ENCODE peak calls at places on chromosomes 3 and 15, in six cellular contexts. Q is neural progenitor cell, Z is GM23338, J is pancreas, E is GM12865, H is fibroblast of lung. P is an unnamed sample.

GRCh38 chr3:39362812-39363211 is 20.4 kb upstream of the SLC25A38 start:
- DNase-seq in J (no peak), Z (no peak), H (no peak), Q (no peak), E (no peak), P (peak)

GRCh38 chr15:36755341-36755740 is 175.9 kb downstream of the CDIN1 start:
- DNase-seq in E (no peak), J (no peak), Q (no peak), Z (no peak), H (no peak), P (no peak)

GRCh38 chr3:179286331-179286730 is 35.4 kb upstream of the KCNMB3 start:
- DNase-seq in J (no peak), Q (no peak), E (no peak), Z (no peak), H (no peak), P (no peak)

GRCh38 chr3:1499694-1500093 is 406.9 kb downstream of the CNTN6 start:
- DNase-seq in E (no peak), Q (no peak), Z (no peak), J (no peak), H (no peak), P (no peak)

GRCh38 chr15:41780266-41780665 is 6.0 kb downstream of the MAPKBP1 start:
- DNase-seq in Q (no peak), H (no peak), Z (no peak), E (no peak), J (no peak), P (no peak)

GRCh38 chr15:38389924-38390542 is 63.9 kb upstream of the FAM98B start:
- DNase-seq in J (peak), Z (peak), H (peak), E (peak), Q (peak), P (peak)

GRCh38 chr3:30112904-30113484 is 493.4 kb upstream of the TGFBR2 start:
- DNase-seq in Q (peak), H (peak), Z (peak), E (peak), J (no peak), P (peak)

GRCh38 chr3:49725906-49726681 is 2.3 kb upstream of the GMPPB start:
- DNase-seq in H (no peak), J (no peak), Q (no peak), Z (no peak), E (no peak), P (no peak)

GRCh38 chr3:11464356-11464755 is 179.4 kb downstream of the VGLL4 start:
- DNase-seq in Q (no peak), H (no peak), Z (no peak), E (no peak), J (no peak), P (no peak)

GRCh38 chr3:49135499-49135898 is 2.6 kb upstream of the LAMB2 start:
- DNase-seq in E (no peak), J (no peak), H (no peak), Q (no peak), Z (no peak), P (no peak)

GRCh38 chr3:101623656-101624055 is 49.7 kb downstream of the PCNP start:
- DNase-seq in H (no peak), Z (no peak), Q (no peak), E (no peak), J (no peak), P (no peak)

GRCh38 chr3:82133070-82133606 is 371.7 kb upstream of the GBE1 start:
- DNase-seq in H (peak), Z (peak), Q (peak), E (peak), J (peak), P (peak)

GRCh38 chr15:29819979-29820801 is 2.1 kb downstream of the TJP1 start:
- DNase-seq in Q (no peak), E (no peak), Z (no peak), H (no peak), J (no peak), P (no peak)
- H3K4me3 ChIP-seq in Q (peak), E (no peak), Z (peak), H (peak), J (peak), P (peak)

GRCh38 chr15:39578851-39579486 is 1.9 kb upstream of the THBS1 start:
- DNase-seq in Z (peak), H (peak), E (no peak), J (no peak), Q (peak), P (no peak)
- TF ChIP-seq CTCF in Z (peak), H (peak), E (no peak), J (no peak), Q (no peak), P (no peak)

DNA sequence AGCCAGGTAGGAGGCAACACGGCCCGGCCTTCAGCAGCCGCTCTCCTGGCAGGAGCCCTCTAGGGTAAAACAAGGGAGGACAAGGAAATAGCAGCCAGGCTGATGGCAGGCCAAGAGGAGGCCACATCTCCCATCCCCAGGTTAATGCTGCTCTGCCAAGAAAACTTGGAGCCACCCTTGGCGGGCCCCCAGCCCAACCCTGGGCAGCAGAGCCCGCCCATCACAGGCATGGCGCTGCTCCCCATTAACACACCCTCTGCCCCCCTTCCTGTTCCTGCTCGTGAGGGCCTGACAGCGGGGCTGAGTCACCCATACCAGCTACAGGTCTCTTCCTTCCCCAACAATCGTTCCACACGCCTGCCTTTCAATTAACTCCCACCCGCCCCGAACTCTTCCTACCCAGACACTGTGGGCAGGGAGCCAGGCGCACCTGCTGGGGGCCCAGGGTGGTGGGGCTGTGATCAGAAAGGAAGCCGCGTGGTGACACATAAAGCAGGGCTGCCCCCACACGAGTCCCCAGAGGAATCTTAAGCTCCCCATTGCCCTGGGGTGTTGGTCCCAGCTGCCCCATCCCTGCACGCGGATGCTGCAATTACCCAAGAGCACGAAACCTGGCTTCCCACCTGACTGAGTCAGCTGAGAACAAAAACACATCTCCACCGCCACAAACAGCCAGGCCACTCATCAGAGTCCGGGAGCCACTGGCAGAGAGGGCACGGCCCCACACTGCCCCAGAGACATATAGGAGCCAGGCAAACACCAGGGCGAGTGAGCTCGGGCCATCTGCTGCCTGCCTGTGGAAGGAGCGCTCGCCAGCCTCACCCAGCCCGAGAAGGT is at the start of gene C15orf62:
- DNase-seq in J (no peak), Q (no peak), E (peak), Z (no peak), H (peak), P (no peak)
- H3K4me3 ChIP-seq in J (no peak), Q (no peak), E (peak), Z (no peak), H (no peak), P (no peak)

GRCh38 chr3:37484884-37485559 is 310.6 kb upstream of the LRRFIP2 start:
- DNase-seq in J (no peak), H (no peak), Z (no peak), E (no peak), Q (no peak), P (no peak)
- TF ChIP-seq CTCF in J (no peak), H (no peak), Z (no peak), E (no peak), Q (no peak), P (no peak)

GRCh38 chr3:169940486-169941181 is 26.0 kb upstream of the SEC62 start:
- DNase-seq in E (peak), H (no peak), J (no peak), Q (no peak), Z (no peak), P (no peak)
- H3K4me3 ChIP-seq in E (peak), H (no peak), J (no peak), Q (no peak), Z (no peak), P (no peak)

DNA sequence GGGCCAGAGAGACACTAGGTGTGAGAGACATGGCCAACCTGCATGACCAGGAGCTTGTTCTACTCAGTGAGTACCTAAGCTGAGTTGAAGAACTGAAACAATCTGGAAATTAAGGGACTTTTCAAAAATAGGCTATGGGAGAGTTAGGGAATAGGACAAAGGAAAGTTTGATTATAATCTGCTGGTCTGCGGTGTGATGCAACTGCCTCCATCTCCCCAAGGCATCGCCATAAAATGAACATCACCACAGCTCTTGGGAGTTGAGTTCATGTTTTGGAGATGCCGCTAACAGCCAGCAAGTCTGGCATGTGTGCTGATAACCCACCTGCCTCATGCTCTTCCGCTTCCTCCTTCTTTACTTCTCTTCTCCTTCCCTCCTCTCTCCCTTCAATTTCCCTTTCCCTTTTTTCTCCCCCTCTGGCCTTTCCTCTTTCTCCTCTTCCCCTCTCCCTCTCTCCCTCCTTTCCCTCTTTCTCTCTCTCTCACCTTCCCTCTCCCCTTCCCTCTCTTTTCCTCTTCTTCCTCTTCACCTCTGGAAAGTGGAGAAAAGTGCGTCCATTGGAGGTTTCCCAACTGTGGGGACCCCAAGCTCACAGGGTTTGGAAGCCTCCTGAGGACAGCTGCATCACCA is 39.1 kb upstream of the GLCE start:
- DNase-seq in E (no peak), Z (no peak), H (no peak), Q (no peak), J (no peak), P (no peak)
- TF ChIP-seq CTCF in E (no peak), Z (no peak), H (no peak), Q (no peak), J (no peak), P (no peak)

GRCh38 chr3:152385761-152386160 is 117.0 kb downstream of the MBNL1 start:
- DNase-seq in J (no peak), H (peak), E (no peak), Q (no peak), Z (peak), P (peak)

GRCh38 chr3:152383136-152383606 is 114.4 kb downstream of the MBNL1 start:
- DNase-seq in J (no peak), E (no peak), H (no peak), Q (no peak), Z (no peak), P (no peak)

GRCh38 chr3:152384412-152384811 is 115.7 kb downstream of the MBNL1 start:
- DNase-seq in E (peak), Z (no peak), Q (no peak), H (no peak), J (no peak), P (no peak)

GRCh38 chr3:152388631-152389030 is 119.9 kb downstream of the MBNL1 start:
- DNase-seq in Z (no peak), E (no peak), Q (no peak), J (no peak), H (no peak), P (no peak)

DNA sequence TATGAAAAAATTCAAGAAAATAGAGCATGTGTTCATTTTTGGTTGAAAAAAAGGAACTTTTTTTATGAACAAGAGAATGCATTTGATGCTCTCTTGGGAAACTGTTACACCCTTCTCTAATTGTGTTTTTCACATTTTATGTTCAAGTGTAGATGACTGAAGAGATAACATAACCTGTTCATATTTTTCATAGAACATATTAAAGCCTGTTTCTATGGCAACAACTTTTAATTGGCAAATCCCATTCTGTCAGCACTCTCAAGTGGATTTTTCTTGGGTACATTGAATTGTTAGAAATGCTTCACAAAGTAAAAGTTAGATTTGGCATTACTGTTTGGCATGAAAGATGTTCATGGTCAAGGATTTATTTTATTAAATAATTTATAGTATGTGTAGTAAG is 117.5 kb downstream of the MBNL1 start:
- DNase-seq in J (no peak), Q (no peak), H (no peak), E (no peak), Z (no peak), P (peak)
- H3K4me3 ChIP-seq in J (no peak), Q (no peak), H (no peak), E (no peak), Z (no peak), P (no peak)

GRCh38 chr3:58308728-58309127 is 2.4 kb downstream of the HTD2 start:
- DNase-seq in Z (no peak), Q (no peak), J (no peak), H (no peak), E (no peak), P (no peak)

GRCh38 chr3:58305882-58306661 is at the start of the genes HTD2 and RPP14:
- DNase-seq in Z (peak), E (peak), H (peak), J (peak), Q (peak), P (peak)

GRCh38 chr3:58306662-58307286 is 454 bp downstream of the HTD2 start:
- DNase-seq in H (peak), Q (peak), Z (peak), J (no peak), E (peak), P (no peak)
- TF ChIP-seq CTCF in H (no peak), Q (no peak), Z (no peak), J (no peak), E (peak), P (no peak)